ENCODE peak calls at places on chromosome 1, in nine cellular contexts. V, I, R, G, K, Q, P, N and C are unnamed samples.

GRCh38 chr1:114428083-114428754 is 82.8 kb downstream of the TRIM33 start:
- DNase-seq in K (no peak), P (no peak), R (no peak), V (no peak), I (no peak), Q (no peak), N (peak; percentile 51), G (no peak), C (no peak)

GRCh38 chr1:116574581-116575291 is 3.9 kb upstream of the CD58 start:
- DNase-seq in R (peak; percentile 58), I (peak; percentile 64), V (no peak), N (peak; percentile 84), K (peak; percentile 61), P (peak; percentile 74), Q (peak; percentile 67), G (no peak), C (no peak)

GRCh38 chr1:24155011-24155782 is 12.3 kb upstream of the IL22RA1 start:
- DNase-seq in N (no peak), G (no peak), Q (no peak), V (no peak), K (peak; percentile 39), I (peak; percentile 37), P (peak; percentile 55), R (no peak), C (peak; percentile 60)

GRCh38 chr1:176789571-176790090 is 326.7 kb downstream of the PAPPA2 start:
- DNase-seq in Q (no peak), G (no peak), N (no peak), I (no peak), R (no peak), P (no peak), K (no peak), V (no peak), C (no peak)

GRCh38 chr1:32250893-32251716 is at the start of gene LCK:
- DNase-seq in K (no peak), G (no peak), V (no peak), I (no peak), P (no peak), Q (no peak), N (no peak), R (no peak), C (no peak)

GRCh38 chr1:19353596-19353995 is 41.5 kb downstream of the SLC66A1 start:
- DNase-seq in P (no peak), N (no peak), V (no peak), G (no peak), K (no peak), I (no peak), R (no peak), Q (no peak), C (no peak)

GRCh38 chr1:3313579-3313955 is 140.9 kb upstream of the ARHGEF16 start:
- DNase-seq in V (peak; percentile 81), K (no peak), I (peak; percentile 86), P (peak; percentile 88), Q (peak; percentile 83), N (peak; percentile 92), G (peak; percentile 55), R (no peak), C (no peak)

GRCh38 chr1:205172729-205173366 is 38.7 kb downstream of the DSTYK start:
- DNase-seq in Q (peak; percentile 94), V (no peak), P (no peak), I (no peak), N (peak; percentile 93), G (peak; percentile 89), R (no peak), K (no peak), C (no peak)

GRCh38 chr1:16971330-16972209 is 8.8 kb downstream of the MFAP2 start:
- DNase-seq in N (no peak), K (no peak), P (no peak), R (no peak), G (no peak), V (no peak), Q (no peak), I (no peak), C (no peak)

GRCh38 chr1:160746870-160747500 is 7.9 kb downstream of the SLAMF7 start:
- DNase-seq in P (no peak), N (no peak), I (no peak), G (no peak), K (no peak), R (no peak), Q (no peak), V (no peak), C (no peak)

GRCh38 chr1:160747717-160748116 is 8.7 kb downstream of the SLAMF7 start:
- DNase-seq in I (no peak), K (no peak), Q (no peak), N (no peak), R (no peak), V (no peak), P (no peak), G (no peak), C (no peak)

GRCh38 chr1:160750608-160751007 is 11.6 kb downstream of the SLAMF7 start:
- DNase-seq in Q (no peak), R (no peak), G (no peak), V (no peak), N (no peak), K (no peak), P (no peak), I (no peak), C (no peak)

GRCh38 chr1:160748877-160749269 is 9.8 kb downstream of the SLAMF7 start:
- DNase-seq in V (no peak), K (no peak), I (no peak), P (no peak), Q (no peak), R (no peak), G (no peak), N (peak; percentile 45), C (no peak)

GRCh38 chr1:160748182-160748876 is 9.3 kb downstream of the SLAMF7 start:
- DNase-seq in K (no peak), V (no peak), R (no peak), Q (peak; percentile 27), N (peak; percentile 9), P (no peak), I (no peak), G (no peak), C (no peak)
- TF ChIP-seq CTCF in K (no peak), V (no peak), R (peak; percentile 16), Q (peak; percentile 17), N (no peak), P (no peak), I (no peak), G (no peak), C (no peak)

GRCh38 chr1:157363660-157364140 is 188.6 kb downstream of the FCRL5 start:
- DNase-seq in K (peak; percentile 14), G (no peak), V (no peak), R (peak; percentile 32), P (peak; percentile 52), Q (peak; percentile 45), N (peak; percentile 40), I (peak; percentile 52), C (no peak)
- TF ChIP-seq CTCF in K (no peak), G (peak; percentile 54), V (no peak), R (peak; percentile 63), P (peak; percentile 57), Q (peak; percentile 79), N (peak; percentile 72), I (no peak), C (peak; percentile 72)

GRCh38 chr1:189681252-189681919 is 796.3 kb downstream of the BRINP3 start:
- DNase-seq in Q (no peak), I (no peak), R (no peak), K (no peak), G (no peak), N (no peak), P (no peak), V (no peak), C (no peak)

GRCh38 chr1:189682591-189682990 is 795.1 kb downstream of the BRINP3 start:
- DNase-seq in N (no peak), I (no peak), P (no peak), G (no peak), Q (no peak), K (no peak), R (no peak), V (no peak), C (no peak)

GRCh38 chr1:189686288-189686687 is 791.4 kb downstream of the BRINP3 start:
- DNase-seq in R (no peak), G (no peak), K (no peak), N (no peak), V (no peak), I (no peak), P (no peak), Q (no peak), C (no peak)
- TF ChIP-seq CTCF in R (no peak), G (no peak), K (no peak), N (no peak), V (no peak), I (no peak), P (no peak), Q (no peak), C (no peak)

DNA sequence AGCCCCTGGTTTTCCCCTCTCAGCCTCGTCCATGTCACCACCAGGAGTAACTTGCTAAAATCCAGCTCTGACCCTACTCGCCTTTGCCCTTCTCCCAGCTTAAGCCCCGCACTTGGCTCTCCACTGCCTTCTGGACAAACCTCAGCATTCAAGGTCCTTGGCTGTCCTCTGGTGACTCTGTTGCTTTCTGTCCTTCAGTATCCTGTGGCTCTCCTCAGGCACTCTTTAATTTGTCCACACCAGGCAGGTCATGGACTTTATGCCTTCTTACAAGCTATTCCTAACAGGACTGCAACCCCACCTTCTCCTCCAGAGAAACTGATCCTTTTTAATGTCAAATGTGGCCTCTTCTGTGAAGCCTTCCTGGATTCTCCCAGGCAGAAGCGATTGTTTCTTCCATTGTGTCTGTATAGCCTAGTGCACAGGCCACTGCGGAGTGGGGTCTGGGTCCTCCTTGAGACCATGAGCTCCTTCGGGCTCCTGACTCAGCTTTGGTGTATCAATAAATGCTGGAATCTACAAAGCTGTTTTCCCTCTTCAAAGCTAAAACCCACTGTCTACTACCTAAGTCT is 26.7 kb upstream of the CTPS1 start:
- DNase-seq in P (no peak), Q (no peak), I (no peak), N (no peak), K (no peak), V (no peak), R (no peak), G (no peak), C (no peak)
- TF ChIP-seq CTCF in P (no peak), Q (no peak), I (no peak), N (no peak), K (no peak), V (no peak), R (no peak), G (no peak), C (peak; percentile 14)

DNA sequence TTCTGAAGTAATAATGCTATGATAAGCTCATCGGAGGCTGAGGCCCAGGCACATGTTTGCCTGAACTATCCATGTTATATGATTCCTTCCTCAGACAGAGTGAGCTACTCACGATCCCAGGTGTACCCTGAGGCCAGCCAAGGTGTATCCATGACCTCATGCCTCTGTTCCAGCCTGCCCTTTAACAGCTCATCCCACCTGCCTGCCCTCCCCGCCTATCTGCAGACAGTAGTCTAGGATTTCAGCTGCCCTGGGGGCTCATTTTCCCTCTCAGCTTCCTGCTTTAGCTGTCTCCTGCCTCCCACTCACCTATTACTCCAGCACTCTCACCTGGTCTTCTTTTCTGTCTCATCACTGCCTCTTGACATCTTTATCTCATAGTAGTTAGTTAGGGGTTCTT is 1.9 kb upstream of the IL24 start:
- DNase-seq in R (no peak), P (no peak), G (no peak), I (no peak), N (no peak), V (no peak), K (no peak), Q (no peak), C (no peak)
- TF ChIP-seq CTCF in R (no peak), P (no peak), G (no peak), I (no peak), N (no peak), V (no peak), K (no peak), Q (no peak), C (no peak)

GRCh38 chr1:92784639-92785500 is at the start of gene EVI5:
- DNase-seq in Q (peak; percentile 96), P (peak; percentile 96), K (peak; percentile 95), G (peak; percentile 94), R (peak; percentile 75), N (peak; percentile 98), I (peak; percentile 97), V (peak; percentile 96), C (peak; percentile 96)
- TF ChIP-seq CTCF in Q (peak; percentile 39), P (no peak), K (no peak), G (no peak), R (no peak), N (no peak), I (no peak), V (no peak), C (no peak)